ENCODE peak calls at places on chromosomes 13 and 19, in nine cellular contexts. Q, S, G, A, H, T, Z, L and K are unnamed samples.

GRCh38 chr13:94065741-94066140 is 413.7 kb downstream of the DCT start:
- DNase-seq in S (peak; percentile 32), G (no peak), Q (no peak), T (no peak), Z (no peak), A (peak; percentile 62), L (no peak), H (no peak), K (no peak)

GRCh38 chr13:65606622-65607021 is 1623.5 kb downstream of the PCDH9 start:
- DNase-seq in L (no peak), Z (no peak), A (no peak), Q (no peak), S (peak; percentile 47), G (no peak), H (no peak), T (no peak), K (no peak)

GRCh38 chr13:32229443-32229842 is 85.7 kb downstream of the ZAR1L start:
- DNase-seq in G (no peak), A (no peak), L (no peak), S (no peak), H (no peak), Z (no peak), T (no peak), Q (no peak), K (no peak)

GRCh38 chr13:18978447-18978846 is 203.2 kb downstream of the TUBA3C start:
- DNase-seq in S (no peak), A (no peak), G (no peak), Q (no peak), Z (no peak), L (no peak), H (no peak), T (no peak), K (no peak)

GRCh38 chr19:55581145-55581827 is 638 bp upstream of the ZNF579 start:
- DNase-seq in Z (no peak), G (no peak), S (peak; percentile 12), H (no peak), A (peak; percentile 45), Q (no peak), T (no peak), L (no peak), K (no peak)

GRCh38 chr19:13008926-13009787 is 13.9 kb downstream of the NFIX start:
- DNase-seq in L (no peak), Q (no peak), Z (no peak), T (no peak), A (peak; percentile 55), H (no peak), S (no peak), G (no peak), K (no peak)

GRCh38 chr19:10106100-10106936 is at the start of gene PPAN:
- DNase-seq in Z (peak; percentile 95), L (peak; percentile 97), Q (peak; percentile 99), A (peak; percentile 100), T (peak; percentile 98), G (peak; percentile 98), S (peak; percentile 98), H (peak; percentile 99), K (peak; percentile 99)

GRCh38 chr13:20438801-20439200 is 86.9 kb downstream of the CRYL1 start:
- DNase-seq in Q (no peak), Z (no peak), T (no peak), S (no peak), L (no peak), H (no peak), G (no peak), A (no peak), K (no peak)

GRCh38 chr13:42707596-42707995 is 73.8 kb upstream of the FAM216B start:
- DNase-seq in Z (no peak), L (no peak), S (peak; percentile 81), H (no peak), G (no peak), A (peak; percentile 53), Q (no peak), T (no peak), K (no peak)

GRCh38 chr19:7627166-7627565 is 2.2 kb downstream of the XAB2 start:
- DNase-seq in L (no peak), Q (no peak), S (no peak), H (no peak), Z (no peak), A (no peak), G (peak; percentile 40), T (no peak), K (no peak)

GRCh38 chr19:56678205-56678604 is 6.6 kb upstream of the ZNF835 start:
- DNase-seq in A (no peak), Z (no peak), Q (peak; percentile 35), G (no peak), H (no peak), S (no peak), T (no peak), L (no peak), K (no peak)

GRCh38 chr13:22812793-22813192 is 368.0 kb upstream of the SGCG start:
- DNase-seq in T (no peak), Z (no peak), Q (no peak), G (no peak), H (peak; percentile 49), S (no peak), A (no peak), L (no peak), K (peak; percentile 66)

GRCh38 chr13:77751513-77752456 is 54.3 kb downstream of the SLAIN1 start:
- DNase-seq in T (peak; percentile 55), S (peak; percentile 56), G (no peak), A (peak; percentile 63), L (peak; percentile 20), Z (peak; percentile 11), H (peak; percentile 29), Q (no peak), K (no peak)

DNA sequence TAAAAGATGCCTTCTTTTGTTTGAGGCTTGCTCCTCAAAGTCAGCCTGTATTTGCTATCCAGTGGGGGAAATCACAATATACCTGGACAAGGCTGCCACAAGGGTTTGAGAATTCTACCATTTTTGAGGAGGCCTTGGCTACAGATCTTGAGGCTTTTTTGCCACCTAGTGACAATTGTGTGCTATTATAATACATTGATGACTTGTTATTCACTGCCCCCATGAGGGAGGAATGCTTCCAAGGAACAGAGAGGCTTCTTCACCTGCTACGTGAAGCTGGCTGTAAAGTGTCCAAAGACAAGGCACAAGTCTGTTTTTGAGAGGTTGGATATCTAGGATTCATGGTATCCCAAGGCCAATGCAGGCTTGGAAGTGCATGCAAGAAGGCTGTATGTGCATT is 72.5 kb downstream of the ZNF708 start:
- DNase-seq in S (no peak), Z (no peak), T (no peak), Q (no peak), G (no peak), H (no peak), L (no peak), A (peak; percentile 29), K (no peak)
- H3K9me3 ChIP-seq in S (peaks cover 31% of the 10 kb centered on the region), Z (no peaks in the 10 kb centered on the region), T (no peaks in the 10 kb centered on the region), Q (no peaks in the 10 kb centered on the region), G (peaks cover 19% of the 10 kb centered on the region), H (no peaks in the 10 kb centered on the region), L (no peaks in the 10 kb centered on the region), A (no peaks in the 10 kb centered on the region), K (no peaks in the 10 kb centered on the region)

GRCh38 chr13:111909971-111910671 is 156.8 kb upstream of the SOX1 start:
- DNase-seq in A (no peak), L (no peak), Z (no peak), S (no peak), H (no peak), T (peak; percentile 41), Q (peak; percentile 70), G (no peak), K (no peak)
- H3K9me3 ChIP-seq in A (no peaks in the 10 kb centered on the region), L (no peaks in the 10 kb centered on the region), Z (no peaks in the 10 kb centered on the region), S (peaks cover 3% of the 10 kb centered on the region), H (no peaks in the 10 kb centered on the region), T (no peaks in the 10 kb centered on the region), Q (no peaks in the 10 kb centered on the region), G (no peaks in the 10 kb centered on the region), K (no peaks in the 10 kb centered on the region)

GRCh38 chr19:19674315-19674714 is 5.7 kb downstream of the ZNF101 start:
- DNase-seq in G (no peak), A (no peak), T (no peak), Q (no peak), H (no peak), S (no peak), Z (no peak), L (no peak), K (no peak)

GRCh38 chr19:19672816-19673215 is 4.2 kb downstream of the ZNF101 start:
- DNase-seq in Q (no peak), T (no peak), G (no peak), Z (no peak), A (no peak), L (no peak), H (no peak), S (no peak), K (no peak)

GRCh38 chr19:19679176-19680073 is 10.8 kb downstream of the ZNF101 start:
- DNase-seq in A (no peak), Z (no peak), G (no peak), S (no peak), H (no peak), L (no peak), Q (no peak), T (no peak), K (no peak)

DNA sequence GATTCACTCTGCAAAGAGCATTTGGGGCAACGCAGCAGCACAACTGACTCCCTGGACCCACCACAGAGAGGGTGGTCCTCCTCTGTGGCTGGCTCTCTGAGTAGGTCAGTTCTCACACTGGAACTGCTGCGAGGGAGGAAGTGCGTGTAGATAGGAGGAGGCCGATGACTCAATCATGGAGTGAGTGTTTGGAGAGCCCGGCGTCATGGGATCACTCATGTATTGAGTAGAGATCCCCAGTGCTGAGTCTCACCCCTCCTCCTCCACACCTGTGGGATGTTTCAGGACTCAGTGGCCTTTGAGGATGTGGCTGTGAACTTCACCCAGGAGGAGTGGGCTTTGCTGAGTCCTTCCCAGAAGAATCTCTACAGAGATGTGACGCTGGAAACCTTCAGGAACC is 8.9 kb downstream of the ZNF101 start:
- DNase-seq in H (no peak), T (no peak), Q (peak; percentile 33), G (no peak), Z (no peak), A (no peak), L (no peak), S (no peak), K (no peak)
- H3K9me3 ChIP-seq in H (peaks cover 14% of the 10 kb centered on the region), T (peaks cover 64% of the 10 kb centered on the region), Q (peaks cover 7% of the 10 kb centered on the region), G (peaks cover 62% of the 10 kb centered on the region), Z (peaks cover 69% of the 10 kb centered on the region), A (no peaks in the 10 kb centered on the region), L (peaks cover 92% of the 10 kb centered on the region), S (peaks cover 82% of the 10 kb centered on the region), K (peaks cover 8% of the 10 kb centered on the region)

GRCh38 chr19:22331521-22331920 is 45.3 kb downstream of the ZNF729 start:
- DNase-seq in A (no peak), Q (no peak), G (no peak), H (no peak), S (no peak), T (no peak), L (no peak), Z (no peak), K (no peak)

GRCh38 chr19:22335716-22336115 is 49.5 kb downstream of the ZNF729 start:
- DNase-seq in H (no peak), G (no peak), Z (no peak), L (no peak), Q (no peak), S (no peak), T (no peak), A (no peak), K (no peak)

GRCh38 chr19:22327321-22327720 is 41.1 kb downstream of the ZNF729 start:
- DNase-seq in G (no peak), T (no peak), A (no peak), Q (no peak), L (no peak), H (no peak), Z (no peak), S (no peak), K (no peak)

DNA sequence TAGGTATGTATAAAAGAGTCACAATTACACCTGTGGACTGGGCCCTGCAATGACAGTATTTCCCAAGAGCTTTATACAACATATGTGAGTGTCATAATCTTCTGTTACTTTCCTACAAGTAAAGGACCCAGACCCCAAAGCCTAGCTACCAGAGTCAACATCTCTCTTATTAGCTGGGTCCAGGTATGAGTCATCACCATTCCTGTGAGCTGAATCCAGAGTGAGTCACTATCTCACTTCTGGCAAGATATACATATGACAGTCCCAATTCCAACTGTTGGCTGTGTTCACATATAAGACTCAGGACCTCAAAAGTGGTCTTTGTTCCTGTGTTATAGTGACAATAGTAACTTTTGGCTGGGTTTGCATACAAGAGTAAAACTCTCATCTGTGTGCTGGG is 46.7 kb downstream of the ZNF729 start:
- DNase-seq in T (no peak), L (no peak), S (no peak), Q (no peak), A (peak; percentile 9), G (no peak), H (no peak), Z (no peak), K (no peak)
- H3K9me3 ChIP-seq in T (no peaks in the 10 kb centered on the region), L (peaks cover 6% of the 10 kb centered on the region), S (peaks cover 67% of the 10 kb centered on the region), Q (no peaks in the 10 kb centered on the region), A (no peaks in the 10 kb centered on the region), G (peaks cover 72% of the 10 kb centered on the region), H (no peaks in the 10 kb centered on the region), Z (no peaks in the 10 kb centered on the region), K (no peaks in the 10 kb centered on the region)